ENCODE peak calls at places on chromosomes 4 and X, in ten cellular contexts. One of them, this sample, is unnamed. For H3K27me3, the result is how much of the 10 kb centered on the place peaks cover.

GRCh38 chr4:3364634-3365314 is 72.0 kb downstream of the RGS12 start:
- DNase-seq in transverse colon: no peak
- DNase-seq in H1: no peak
- DNase-seq in breast epithelium: no peak
- DNase-seq in right lobe of liver: no peak
- DNase-seq in stomach: no peak
- DNase-seq in heart left ventricle: no peak
- DNase-seq in IMR-90: no peak
- DNase-seq in GM12878: no peak
- DNase-seq in spleen: peak
- DNase-seq in this sample: no peak

GRCh38 chr4:153790962-153791551 is 2.2 kb upstream of the SFRP2 start:
- DNase-seq in transverse colon: no peak
- DNase-seq in H1: peak
- DNase-seq in breast epithelium: no peak
- DNase-seq in right lobe of liver: peak
- DNase-seq in stomach: no peak
- DNase-seq in heart left ventricle: no peak
- DNase-seq in IMR-90: no peak
- DNase-seq in GM12878: no peak
- DNase-seq in spleen: peak
- DNase-seq in this sample: no peak

GRCh38 chr4:22987861-22988260 is 295.1 kb downstream of the GBA3 start:
- DNase-seq in transverse colon: no peak
- DNase-seq in H1: no peak
- DNase-seq in breast epithelium: no peak
- DNase-seq in right lobe of liver: no peak
- DNase-seq in stomach: no peak
- DNase-seq in heart left ventricle: no peak
- DNase-seq in IMR-90: peak
- DNase-seq in GM12878: no peak
- DNase-seq in spleen: no peak
- DNase-seq in this sample: no peak

GRCh38 chr4:161762796-161763195 is 401.0 kb downstream of the FSTL5 start:
- DNase-seq in transverse colon: no peak
- DNase-seq in H1: no peak
- DNase-seq in breast epithelium: no peak
- DNase-seq in right lobe of liver: no peak
- DNase-seq in stomach: no peak
- DNase-seq in heart left ventricle: no peak
- DNase-seq in IMR-90: peak
- DNase-seq in GM12878: no peak
- DNase-seq in spleen: no peak
- DNase-seq in this sample: no peak

GRCh38 chr4:16457944-16458343 is 231.7 kb upstream of the TAPT1 start:
- DNase-seq in transverse colon: no peak
- DNase-seq in H1: no peak
- DNase-seq in breast epithelium: no peak
- DNase-seq in right lobe of liver: no peak
- DNase-seq in stomach: no peak
- DNase-seq in heart left ventricle: no peak
- DNase-seq in IMR-90: peak
- DNase-seq in GM12878: no peak
- DNase-seq in spleen: no peak
- DNase-seq in this sample: no peak

GRCh38 chr4:158169516-158169915 is 3.3 kb downstream of the GASK1B start:
- DNase-seq in transverse colon: no peak
- DNase-seq in H1: no peak
- DNase-seq in breast epithelium: no peak
- DNase-seq in right lobe of liver: no peak
- DNase-seq in stomach: no peak
- DNase-seq in heart left ventricle: no peak
- DNase-seq in IMR-90: no peak
- DNase-seq in GM12878: no peak
- DNase-seq in spleen: no peak
- DNase-seq in this sample: no peak

GRCh38 chr4:68147079-68147478 is 17.4 kb upstream of the TMPRSS11F start:
- DNase-seq in transverse colon: no peak
- DNase-seq in H1: no peak
- DNase-seq in breast epithelium: no peak
- DNase-seq in right lobe of liver: no peak
- DNase-seq in stomach: no peak
- DNase-seq in heart left ventricle: no peak
- DNase-seq in IMR-90: no peak
- DNase-seq in GM12878: no peak
- DNase-seq in spleen: no peak
- DNase-seq in this sample: no peak

GRCh38 chrX:121000589-121000988 is 15.0 kb upstream of the CT47A1 start:
- DNase-seq in transverse colon: no peak
- DNase-seq in H1: no peak
- DNase-seq in breast epithelium: no peak
- DNase-seq in right lobe of liver: no peak
- DNase-seq in stomach: no peak
- DNase-seq in heart left ventricle: no peak
- DNase-seq in IMR-90: no peak
- DNase-seq in GM12878: peak
- DNase-seq in spleen: no peak
- DNase-seq in this sample: no peak

GRCh38 chr4:168304744-168305459 is 13.7 kb downstream of the DDX60 start:
- DNase-seq in transverse colon: no peak
- DNase-seq in H1: no peak
- DNase-seq in breast epithelium: no peak
- DNase-seq in right lobe of liver: no peak
- DNase-seq in stomach: no peak
- DNase-seq in heart left ventricle: no peak
- DNase-seq in IMR-90: peak
- DNase-seq in GM12878: no peak
- DNase-seq in spleen: no peak
- DNase-seq in this sample: no peak

GRCh38 chr4:85419103-85419502 is 55.8 kb upstream of the ARHGAP24 start:
- DNase-seq in transverse colon: no peak
- DNase-seq in H1: no peak
- DNase-seq in breast epithelium: no peak
- DNase-seq in right lobe of liver: no peak
- DNase-seq in stomach: no peak
- DNase-seq in heart left ventricle: no peak
- DNase-seq in IMR-90: no peak
- DNase-seq in GM12878: no peak
- DNase-seq in spleen: no peak
- DNase-seq in this sample: no peak

GRCh38 chr4:3700736-3701135 is 65.4 kb upstream of the ADRA2C start:
- DNase-seq in transverse colon: no peak
- DNase-seq in H1: no peak
- DNase-seq in breast epithelium: no peak
- DNase-seq in right lobe of liver: no peak
- DNase-seq in stomach: no peak
- DNase-seq in heart left ventricle: no peak
- DNase-seq in IMR-90: no peak
- DNase-seq in GM12878: no peak
- DNase-seq in spleen: peak
- DNase-seq in this sample: peak

GRCh38 chr4:24657768-24658617 is 73.6 kb upstream of the DHX15 start:
- DNase-seq in transverse colon: peak
- DNase-seq in H1: no peak
- DNase-seq in breast epithelium: peak
- DNase-seq in right lobe of liver: peak
- DNase-seq in stomach: peak
- DNase-seq in heart left ventricle: peak
- DNase-seq in IMR-90: peak
- DNase-seq in GM12878: peak
- DNase-seq in spleen: no peak
- DNase-seq in this sample: no peak

GRCh38 chr4:88614058-88614457 is 21.8 kb downstream of the HERC3 start:
- DNase-seq in transverse colon: no peak
- DNase-seq in H1: no peak
- DNase-seq in breast epithelium: no peak
- DNase-seq in right lobe of liver: no peak
- DNase-seq in stomach: no peak
- DNase-seq in heart left ventricle: no peak
- DNase-seq in IMR-90: no peak
- DNase-seq in GM12878: no peak
- DNase-seq in spleen: no peak
- DNase-seq in this sample: no peak

GRCh38 chr4:88674989-88675388 is 22.6 kb downstream of the NAP1L5 start:
- DNase-seq in transverse colon: no peak
- DNase-seq in H1: no peak
- DNase-seq in breast epithelium: no peak
- DNase-seq in right lobe of liver: no peak
- DNase-seq in stomach: no peak
- DNase-seq in heart left ventricle: no peak
- DNase-seq in IMR-90: peak
- DNase-seq in GM12878: no peak
- DNase-seq in spleen: no peak
- DNase-seq in this sample: no peak

GRCh38 chr4:2261853-2262144 is at the start of gene MXD4:
- DNase-seq in transverse colon: no peak
- DNase-seq in H1: no peak
- DNase-seq in breast epithelium: no peak
- DNase-seq in right lobe of liver: no peak
- DNase-seq in stomach: no peak
- DNase-seq in heart left ventricle: no peak
- DNase-seq in IMR-90: no peak
- DNase-seq in GM12878: no peak
- DNase-seq in spleen: no peak
- DNase-seq in this sample: no peak
- TF ChIP-seq POLR2A in transverse colon: no peak
- TF ChIP-seq POLR2A in H1: no peak
- TF ChIP-seq POLR2A in breast epithelium: no peak
- TF ChIP-seq POLR2A in right lobe of liver: no peak
- TF ChIP-seq POLR2A in stomach: no peak
- TF ChIP-seq POLR2A in heart left ventricle: no peak
- TF ChIP-seq POLR2A in IMR-90: peak
- TF ChIP-seq POLR2A in GM12878: no peak
- TF ChIP-seq POLR2A in spleen: no peak
- TF ChIP-seq POLR2A in this sample: no peak

GRCh38 chr4:1474126-1475090 is 68.2 kb upstream of the NKX1-1 start:
- DNase-seq in transverse colon: no peak
- DNase-seq in H1: no peak
- DNase-seq in breast epithelium: peak
- DNase-seq in right lobe of liver: no peak
- DNase-seq in stomach: no peak
- DNase-seq in heart left ventricle: no peak
- DNase-seq in IMR-90: no peak
- DNase-seq in GM12878: no peak
- DNase-seq in spleen: peak
- DNase-seq in this sample: no peak
- H3K27me3 ChIP-seq in transverse colon: under half
- H3K27me3 ChIP-seq in H1: under half
- H3K27me3 ChIP-seq in breast epithelium: half or more
- H3K27me3 ChIP-seq in right lobe of liver: under half
- H3K27me3 ChIP-seq in stomach: half or more
- H3K27me3 ChIP-seq in heart left ventricle: under half
- H3K27me3 ChIP-seq in IMR-90: under half
- H3K27me3 ChIP-seq in GM12878: under half
- H3K27me3 ChIP-seq in spleen: half or more
- H3K27me3 ChIP-seq in this sample: under half

DNA sequence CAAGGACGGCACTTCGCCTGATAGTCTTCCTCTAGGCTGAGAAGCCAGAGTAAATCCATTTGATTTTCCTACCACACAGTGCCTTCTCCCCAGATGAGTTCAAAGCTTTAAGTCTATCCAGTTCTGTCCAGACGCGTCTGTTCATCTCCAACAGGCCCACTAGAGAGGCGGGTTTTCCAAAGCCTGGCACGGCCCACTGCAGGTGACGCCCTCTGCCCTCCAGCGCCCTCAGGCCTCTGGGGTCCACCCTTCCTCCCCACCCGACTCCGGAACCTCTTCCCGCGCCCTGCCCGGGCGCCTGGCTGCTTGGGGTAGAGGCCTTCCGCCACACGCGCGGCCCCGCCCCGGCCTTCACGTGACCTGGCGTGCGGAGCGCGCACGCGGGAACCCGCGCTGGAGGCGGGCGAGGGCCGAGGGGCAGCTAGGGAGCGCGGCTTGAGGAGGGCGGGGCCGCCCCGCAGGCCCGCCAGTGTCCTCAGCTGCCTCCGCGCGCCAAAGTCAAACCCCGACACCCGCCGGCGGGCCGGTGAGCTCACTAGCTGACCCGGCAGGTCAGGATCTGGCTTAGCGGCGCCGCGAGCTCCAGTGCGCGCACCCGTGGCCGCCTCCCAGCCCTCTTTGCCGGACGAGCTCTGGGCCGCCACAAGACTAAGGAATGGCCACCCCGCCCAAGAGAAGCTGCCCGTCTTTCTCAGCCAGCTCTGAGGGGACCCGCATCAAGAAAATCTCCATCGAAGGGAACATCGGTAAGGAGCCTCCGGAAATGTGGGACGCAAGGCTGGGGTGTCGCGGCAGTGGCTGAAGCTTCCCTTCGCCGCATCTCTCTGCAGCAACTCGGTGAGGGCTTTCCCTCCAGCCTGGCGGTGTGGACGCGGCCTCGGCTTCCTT is at the start of gene DCK:
- DNase-seq in transverse colon: peak
- DNase-seq in H1: peak
- DNase-seq in breast epithelium: peak
- DNase-seq in right lobe of liver: peak
- DNase-seq in stomach: peak
- DNase-seq in heart left ventricle: peak
- DNase-seq in IMR-90: peak
- DNase-seq in GM12878: no peak
- DNase-seq in spleen: peak
- DNase-seq in this sample: peak
- TF ChIP-seq POLR2A in transverse colon: peak
- TF ChIP-seq POLR2A in H1: peak
- TF ChIP-seq POLR2A in breast epithelium: peak
- TF ChIP-seq POLR2A in right lobe of liver: peak
- TF ChIP-seq POLR2A in stomach: peak
- TF ChIP-seq POLR2A in heart left ventricle: peak
- TF ChIP-seq POLR2A in IMR-90: peak
- TF ChIP-seq POLR2A in GM12878: peak
- TF ChIP-seq POLR2A in spleen: peak
- TF ChIP-seq POLR2A in this sample: peak

DNA sequence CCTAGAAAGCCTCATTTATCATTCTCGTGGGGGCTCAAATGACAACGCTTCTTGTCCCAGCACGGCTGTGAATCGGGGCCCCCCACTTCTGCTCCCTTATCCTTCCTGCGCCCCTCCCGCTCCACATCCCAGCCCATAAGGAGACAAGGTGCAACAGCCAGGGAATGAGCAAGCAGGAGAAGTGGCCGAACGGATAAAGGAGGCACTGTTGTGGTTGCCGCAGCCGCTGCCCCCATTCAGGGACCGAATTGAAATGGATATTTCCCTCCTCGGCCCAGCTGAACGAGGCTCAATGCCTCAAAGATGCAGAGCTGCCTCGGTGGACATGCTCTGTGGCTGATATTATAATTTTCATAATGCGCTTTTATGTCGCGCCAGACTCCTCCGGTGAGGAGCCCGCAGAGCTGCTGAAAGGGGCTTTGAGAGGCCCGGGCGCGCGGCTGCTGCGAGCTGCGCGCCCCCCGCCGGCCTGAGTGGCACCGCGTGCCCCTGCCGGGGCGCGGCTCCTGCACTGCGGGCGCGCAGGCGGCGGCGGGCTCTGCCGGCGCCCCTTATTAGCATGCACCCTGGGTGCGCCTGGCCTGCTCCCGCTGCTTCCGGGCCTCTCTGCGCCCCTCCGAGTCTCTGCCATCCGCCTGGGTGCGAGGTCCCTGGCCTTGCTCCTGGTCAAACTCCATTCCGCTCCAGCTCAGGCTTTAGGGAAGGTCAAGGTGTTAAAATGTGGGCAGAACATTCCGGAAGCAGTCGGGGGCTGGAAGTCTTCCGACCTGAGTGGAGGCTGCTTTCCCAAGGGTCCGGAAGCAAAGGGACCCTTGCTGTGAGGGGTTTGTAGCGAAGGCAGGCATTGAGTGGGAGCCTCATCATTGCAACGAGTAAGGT is 68.2 kb upstream of the TMEM33 start:
- DNase-seq in transverse colon: no peak
- DNase-seq in H1: no peak
- DNase-seq in breast epithelium: no peak
- DNase-seq in right lobe of liver: no peak
- DNase-seq in stomach: no peak
- DNase-seq in heart left ventricle: no peak
- DNase-seq in IMR-90: no peak
- DNase-seq in GM12878: no peak
- DNase-seq in spleen: peak
- DNase-seq in this sample: no peak
- H3K27me3 ChIP-seq in transverse colon: half or more
- H3K27me3 ChIP-seq in H1: half or more
- H3K27me3 ChIP-seq in breast epithelium: half or more
- H3K27me3 ChIP-seq in right lobe of liver: under half
- H3K27me3 ChIP-seq in stomach: half or more
- H3K27me3 ChIP-seq in heart left ventricle: half or more
- H3K27me3 ChIP-seq in IMR-90: half or more
- H3K27me3 ChIP-seq in GM12878: under half
- H3K27me3 ChIP-seq in spleen: half or more
- H3K27me3 ChIP-seq in this sample: under half

This sample was measured in ovary.